ENCODE peak calls at places on chromosomes 3 and 15, in four cellular contexts. M is IMR-90, Q is testis, U is ovary. Z is an unnamed sample.

GRCh38 chr15:77022646-77023575 is 28.0 kb downstream of the PSTPIP1 start:
- DNase-seq in Q (no peak), M (no peak), U (no peak), Z (no peak)

GRCh38 chr3:128489860-128490649 is 2.9 kb downstream of the GATA2 start:
- DNase-seq in M (no peak), U (peak), Q (no peak), Z (no peak)

GRCh38 chr3:68936855-68937254 is 4.5 kb upstream of the TAFA4 start:
- DNase-seq in U (no peak), Q (no peak), M (no peak), Z (no peak)

GRCh38 chr15:58731756-58732535 is 17.6 kb downstream of the ADAM10 start:
- DNase-seq in Q (no peak), M (peak), U (no peak), Z (peak)

GRCh38 chr3:194801378-194802124 is 115.9 kb downstream of the FAM43A start:
- DNase-seq in M (no peak), Q (no peak), U (no peak), Z (no peak)

GRCh38 chr3:9884555-9885165 is 4.6 kb upstream of the CIDEC start:
- DNase-seq in U (no peak), Q (no peak), M (peak), Z (no peak)

GRCh38 chr3:127387119-127387518 is 99.3 kb upstream of the PRR20G start:
- DNase-seq in M (no peak), Q (no peak), U (peak), Z (no peak)

GRCh38 chr3:47910777-47911440 is 105.3 kb downstream of the MAP4 start:
- DNase-seq in Q (no peak), U (no peak), M (peak), Z (no peak)

GRCh38 chr3:10442151-10442795 is 63.1 kb downstream of the ATP2B2 start:
- DNase-seq in Q (no peak), U (no peak), M (peak), Z (no peak)

GRCh38 chr15:67433495-67434099 is 87.3 kb upstream of the C15orf61 start:
- DNase-seq in Q (peak), U (peak), M (peak), Z (peak)

GRCh38 chr3:25427155-25428002 is 684 bp upstream of the RARB start:
- DNase-seq in Q (no peak), M (no peak), U (no peak), Z (no peak)

GRCh38 chr15:101013769-101014223 is 94.6 kb downstream of the LRRK1 start:
- DNase-seq in U (no peak), Q (peak), M (no peak), Z (no peak)

GRCh38 chr3:193704431-193704830 is 111.4 kb downstream of the OPA1 start:
- DNase-seq in Q (no peak), M (no peak), U (no peak), Z (peak)

GRCh38 chr15:45669422-45669821 is 34.6 kb downstream of the SQOR start:
- DNase-seq in U (no peak), Q (no peak), M (no peak), Z (no peak)

GRCh38 chr15:51024735-51025453 is 69.8 kb downstream of the TNFAIP8L3 start:
- DNase-seq in M (peak), Q (no peak), U (no peak), Z (no peak)

GRCh38 chr15:56913670-56914069 is 4.8 kb upstream of the TCF12 start:
- DNase-seq in M (peak), U (no peak), Q (no peak), Z (no peak)

GRCh38 chr15:96783746-96784145 is 453.2 kb downstream of the NR2F2 start:
- DNase-seq in M (no peak), U (no peak), Q (no peak), Z (no peak)

GRCh38 chr15:97504031-97504430 is 456.5 kb upstream of the ARRDC4 start:
- DNase-seq in Q (no peak), U (no peak), M (peak), Z (peak)

GRCh38 chr3:32293908-32294307 is 55.4 kb downstream of the CMTM8 start:
- DNase-seq in Q (no peak), M (no peak), U (no peak), Z (no peak)

GRCh38 chr15:79897701-79898113 is 893 bp upstream of the MTHFS start:
- DNase-seq in U (no peak), Q (no peak), M (no peak), Z (peak)

GRCh38 chr3:54357307-54357706 is 235.0 kb downstream of the CACNA2D3 start:
- DNase-seq in U (no peak), M (no peak), Q (no peak), Z (no peak)

GRCh38 chr3:46031747-46032146 is 4.5 kb upstream of the XCR1 start:
- DNase-seq in M (no peak), Q (no peak), U (no peak), Z (no peak)

GRCh38 chr15:32824777-32825176 is 107.0 kb downstream of the GREM1 start:
- DNase-seq in U (no peak), Q (no peak), M (peak), Z (no peak)

GRCh38 chr15:60392986-60393811 is 4.6 kb downstream of the ANXA2 start:
- DNase-seq in Q (peak), M (peak), U (peak), Z (peak)

GRCh38 chr3:105842943-105843342 is 25.9 kb downstream of the CBLB start:
- DNase-seq in Q (no peak), M (peak), U (no peak), Z (no peak)

GRCh38 chr3:107309312-107309711 is 67.9 kb upstream of the CCDC54 start:
- DNase-seq in Q (no peak), M (no peak), U (no peak), Z (no peak)

GRCh38 chr3:99544819-99545281 is 93.5 kb upstream of the COL8A1 start:
- DNase-seq in Q (peak), M (peak), U (no peak), Z (no peak)

GRCh38 chr15:85282504-85283115 is 97.8 kb upstream of the AKAP13 start:
- DNase-seq in U (no peak), Q (no peak), M (peak), Z (no peak)

GRCh38 chr3:128491071-128491899 is 1.7 kb downstream of the GATA2 start:
- DNase-seq in U (peak), M (no peak), Q (no peak), Z (peak)

GRCh38 chr3:139225551-139225950 is 118.3 kb upstream of the MRPS22 start:
- DNase-seq in U (no peak), M (peak), Q (no peak), Z (no peak)

GRCh38 chr15:73127302-73127936 is 75.2 kb downstream of the NEO1 start:
- DNase-seq in U (no peak), Q (peak), M (peak), Z (peak)

GRCh38 chr3:44019736-44020135 is 221.9 kb upstream of the TOPAZ1 start:
- DNase-seq in Q (no peak), M (no peak), U (no peak), Z (no peak)

GRCh38 chr3:50572801-50573371 is 3.6 kb downstream of the HEMK1 start:
- DNase-seq in M (no peak), Q (no peak), U (no peak), Z (no peak)

GRCh38 chr15:63915888-63916731 is 82.4 kb upstream of the HERC1 start:
- DNase-seq in M (peak), U (no peak), Q (peak), Z (peak)

GRCh38 chr15:93709708-93710107 is 521.7 kb upstream of the MCTP2 start:
- DNase-seq in Q (no peak), M (no peak), U (no peak), Z (no peak)

GRCh38 chr3:151421956-151422355 is 37.4 kb upstream of the P2RY12 start:
- DNase-seq in M (no peak), U (no peak), Q (no peak), Z (peak)

GRCh38 chr3:151428386-151428785 is 32.5 kb downstream of the IGSF10 start:
- DNase-seq in Q (no peak), U (no peak), M (no peak), Z (no peak)

GRCh38 chr3:151423091-151423490 is 37.8 kb downstream of the IGSF10 start:
- DNase-seq in M (no peak), Q (no peak), U (no peak), Z (no peak)

GRCh38 chr3:151426337-151426648 is 34.6 kb downstream of the IGSF10 start:
- DNase-seq in U (no peak), Q (no peak), M (no peak), Z (peak)

GRCh38 chr3:151425640-151426336 is 35.1 kb downstream of the IGSF10 start:
- DNase-seq in Q (no peak), U (no peak), M (no peak), Z (no peak)
- TF ChIP-seq CTCF in Q (no peak), U (no peak), M (peak), Z (peak)

GRCh38 chr3:152832046-152832445 is 2.9 kb upstream of the P2RY1 start:
- DNase-seq in U (no peak), Q (no peak), M (no peak), Z (no peak)

GRCh38 chr3:152834354-152835310 is at the start of gene P2RY1:
- DNase-seq in Q (peak), M (peak), U (peak), Z (peak)

GRCh38 chr3:152833089-152833488 is 1.8 kb upstream of the P2RY1 start:
- DNase-seq in M (no peak), U (no peak), Q (no peak), Z (no peak)

GRCh38 chr3:152835311-152836102 is 576 bp downstream of the P2RY1 start:
- DNase-seq in Q (peak), U (peak), M (peak), Z (peak)

GRCh38 chr3:152836269-152836668 is 1.3 kb downstream of the P2RY1 start:
- DNase-seq in M (no peak), Q (no peak), U (no peak), Z (no peak)
- H3K4me3 ChIP-seq in M (no peak), Q (peak), U (peak), Z (no peak)

GRCh38 chr15:99250001-99250400 is 620 bp upstream of the TTC23 start:
- DNase-seq in U (no peak), M (no peak), Q (no peak), Z (peak)

GRCh38 chr15:99251436-99251821 is at the start of gene LRRC28:
- DNase-seq in Q (no peak), U (no peak), M (no peak), Z (no peak)

GRCh38 chr15:99248000-99248727 is 1.2 kb downstream of the TTC23 start:
- DNase-seq in M (no peak), U (no peak), Q (no peak), Z (peak)

GRCh38 chr15:99250494-99251435 is 516 bp upstream of the LRRC28 start:
- DNase-seq in M (peak), U (peak), Q (peak), Z (peak)

DNA sequence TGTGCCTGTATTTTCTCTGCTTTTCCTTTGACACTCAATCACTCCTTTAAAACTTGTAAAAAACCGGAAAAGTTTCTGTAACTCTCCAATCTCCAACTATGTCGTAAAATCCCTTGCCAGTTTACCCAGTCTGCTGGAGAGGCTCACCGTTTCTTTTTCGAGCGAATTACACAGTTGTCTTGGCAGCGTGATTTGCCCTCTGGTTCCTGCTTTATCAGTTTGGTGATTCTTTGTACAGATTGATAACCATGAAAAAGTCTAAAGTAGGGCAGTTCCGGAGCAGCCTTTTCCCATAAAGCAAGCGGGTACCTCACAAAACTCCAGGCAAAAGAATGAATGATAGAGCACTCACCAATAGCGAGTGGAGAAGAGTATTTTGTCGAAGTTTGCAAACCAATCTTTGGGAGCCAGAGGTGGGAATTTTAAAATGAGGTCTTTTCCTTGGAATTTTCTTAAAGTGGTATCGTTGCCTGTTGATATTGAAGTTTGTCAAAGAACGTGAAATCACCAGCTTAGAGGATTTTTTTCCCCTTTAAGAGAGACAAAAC is at the start of gene TTC23:
- DNase-seq in U (no peak), Q (peak), M (peak), Z (peak)
- TF ChIP-seq POLR2A in U (peak), Q (no peak), M (no peak), Z (no peak)

GRCh38 chr3:100893590-100893989 is 99.6 kb downstream of the ABI3BP start:
- DNase-seq in M (peak), U (no peak), Q (peak), Z (no peak)
- TF ChIP-seq CTCF in M (peak), U (no peak), Q (no peak), Z (peak)

Z was measured in NB4.